ENCODE peak calls at places on chromosomes 16 and 17, in nine cellular contexts. E is pancreas; N is aorta; H is endothelial cell of umbilical vein; F is CD8-positive, alpha-beta T cell; I is psoas muscle; V is neuronal stem cell; B is naive thymus-derived CD4-positive, alpha-beta T cell; M is esophagus squamous epithelium. W is an unnamed sample.

GRCh38 chr16:66522816-66523590 is 26.9 kb downstream of the TK2 start:
- DNase-seq in E (no peak), M (no peak), I (no peak), B (no peak), F (no peak), N (peak; percentile 44), H (no peak), V (no peak), W (no peak)

GRCh38 chr16:67413978-67414891 is 2.0 kb downstream of the ZDHHC1 start:
- DNase-seq in F (no peak), V (no peak), E (no peak), H (no peak), I (no peak), M (no peak), B (no peak), N (no peak), W (no peak)

GRCh38 chr17:69561462-69561861 is 147.0 kb downstream of the MAP2K6 start:
- DNase-seq in H (no peak), N (no peak), M (no peak), V (no peak), B (no peak), E (no peak), I (no peak), F (no peak), W (no peak)

GRCh38 chr17:37570527-37571093 is 38.6 kb downstream of the SYNRG start:
- DNase-seq in B (no peak), M (no peak), E (peak; percentile 29), F (peak; percentile 30), I (peak; percentile 37), H (peak; percentile 66), N (no peak), V (peak; percentile 17), W (peak; percentile 72)

GRCh38 chr17:4008496-4009163 is 44.4 kb upstream of the ATP2A3 start:
- DNase-seq in I (no peak), H (no peak), M (no peak), V (no peak), N (no peak), E (no peak), B (no peak), F (no peak), W (no peak)

GRCh38 chr16:75379911-75380847 is 53.1 kb downstream of the CFDP1 start:
- DNase-seq in V (no peak), I (no peak), H (peak; percentile 17), F (peak; percentile 39), N (no peak), M (no peak), E (no peak), B (peak; percentile 57), W (no peak)

GRCh38 chr16:64012166-64012565 is 1109.7 kb downstream of the CDH11 start:
- DNase-seq in I (no peak), N (no peak), H (no peak), E (no peak), B (no peak), F (no peak), M (no peak), V (no peak), W (no peak)

GRCh38 chr17:32150358-32150757 is 8.1 kb downstream of the RHOT1 start:
- DNase-seq in B (no peak), H (no peak), F (no peak), N (no peak), E (no peak), V (no peak), I (no peak), M (no peak), W (no peak)

GRCh38 chr16:52247737-52248136 is 299.2 kb downstream of the TOX3 start:
- DNase-seq in V (no peak), B (no peak), I (no peak), N (no peak), M (no peak), F (no peak), E (no peak), H (no peak), W (no peak)

GRCh38 chr16:75526032-75526790 is 9.7 kb downstream of the CHST5 start:
- DNase-seq in N (peak; percentile 20), I (no peak), B (no peak), E (no peak), H (no peak), F (no peak), M (no peak), V (no peak), W (no peak)

GRCh38 chr16:58931436-58931835 is 197.3 kb upstream of the GOT2 start:
- DNase-seq in H (no peak), E (no peak), V (no peak), F (no peak), M (no peak), N (no peak), I (no peak), B (no peak), W (no peak)

GRCh38 chr17:74744714-74745547 is 3.5 kb upstream of the NHERF1 start:
- DNase-seq in V (peak; percentile 76), E (peak; percentile 80), B (peak; percentile 85), M (peak; percentile 49), F (peak; percentile 85), N (peak; percentile 95), I (peak; percentile 84), H (peak; percentile 74), W (peak; percentile 83)

GRCh38 chr16:20866161-20866772 is 33.9 kb downstream of the DCUN1D3 start:
- DNase-seq in V (peak; percentile 6), N (peak; percentile 82), M (no peak), B (no peak), E (peak; percentile 29), F (no peak), H (peak; percentile 90), I (peak; percentile 58), W (no peak)

GRCh38 chr17:52759864-52760263 is 601.4 kb upstream of the CA10 start:
- DNase-seq in N (no peak), B (no peak), E (no peak), M (no peak), V (no peak), H (no peak), F (no peak), I (no peak), W (no peak)

DNA sequence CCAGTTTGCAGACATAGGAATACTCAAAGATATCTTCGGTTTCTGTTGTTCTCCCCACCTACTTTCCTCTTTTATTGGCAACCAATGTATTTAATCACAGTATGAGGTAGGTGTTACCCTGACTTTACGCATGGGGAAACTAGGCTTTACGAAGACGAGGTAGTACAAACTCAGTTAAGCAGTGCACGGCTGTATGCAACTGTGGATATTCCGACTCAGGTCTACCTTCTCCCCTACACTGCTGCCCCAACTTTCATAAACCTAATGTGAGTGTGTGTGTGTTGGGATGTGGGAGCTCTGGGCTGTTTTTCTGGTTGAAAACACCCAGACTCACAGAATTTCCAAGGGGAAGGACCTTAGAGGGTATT is 1.2 kb upstream of the GPT2 start:
- DNase-seq in B (no peak), F (no peak), M (no peak), H (no peak), V (no peak), I (no peak), N (no peak), E (no peak), W (no peak)
- H3K4me1 ChIP-seq in B (no peaks in the 10 kb centered on the region), F (no peaks in the 10 kb centered on the region), M (peaks cover 19% of the 10 kb centered on the region), H (peaks cover 8% of the 10 kb centered on the region), V (peaks cover 12% of the 10 kb centered on the region), I (peaks cover 21% of the 10 kb centered on the region), N (no peaks in the 10 kb centered on the region), E (peaks cover 28% of the 10 kb centered on the region), W (peaks cover 60% of the 10 kb centered on the region)

DNA sequence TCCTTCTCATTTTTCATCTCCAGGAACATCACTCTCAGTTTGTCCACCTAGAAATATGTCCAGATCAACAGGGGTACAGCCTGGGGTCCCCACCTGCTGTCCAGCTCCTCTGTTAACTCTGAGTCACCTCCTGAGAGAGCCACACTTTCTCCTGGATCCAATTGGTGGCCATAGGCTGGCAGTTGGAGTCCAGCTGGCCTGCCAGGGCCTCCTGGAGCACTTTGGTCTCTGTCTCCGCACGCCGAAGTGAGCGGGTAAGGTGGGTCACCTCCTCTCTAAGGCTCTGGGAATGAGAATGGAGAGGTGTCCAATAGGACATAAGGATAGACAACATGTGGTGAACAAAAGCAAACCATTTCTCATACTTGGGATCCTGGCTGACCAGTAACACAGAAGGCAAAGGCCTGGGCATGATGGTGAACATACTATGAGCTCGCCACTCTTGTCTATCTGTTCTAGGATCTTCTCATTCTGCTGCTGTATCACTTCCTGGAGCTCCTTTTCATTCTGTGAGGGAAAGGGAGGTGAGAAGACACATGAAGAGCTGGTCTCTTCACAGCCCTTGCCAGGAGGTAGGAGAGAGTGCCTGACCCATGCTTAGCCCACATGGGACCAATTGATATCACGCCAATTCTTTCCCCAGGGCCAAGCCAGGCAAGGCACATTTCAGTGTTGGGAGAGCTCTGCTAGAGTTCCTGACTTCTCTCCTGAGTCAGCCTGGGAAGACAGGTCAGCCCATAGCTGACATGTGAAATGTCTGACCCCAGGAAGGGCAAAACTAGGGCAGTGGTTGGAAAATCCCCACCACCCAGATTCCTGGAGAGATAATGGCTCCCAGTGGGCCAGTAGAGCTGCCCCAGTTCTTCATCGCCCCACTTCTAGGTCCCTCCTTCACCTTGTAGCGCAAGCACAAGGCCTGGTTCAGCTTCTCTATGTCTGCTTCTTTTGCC is 1.8 kb upstream of the ALDOC start:
- DNase-seq in N (no peak), E (no peak), F (no peak), B (no peak), M (no peak), I (no peak), V (no peak), H (no peak), W (no peak)
- H3K36me3 ChIP-seq in N (no peaks in the 10 kb centered on the region), E (no peaks in the 10 kb centered on the region), F (no peaks in the 10 kb centered on the region), B (no peaks in the 10 kb centered on the region), M (peaks cover 50% of the 10 kb centered on the region), I (no peaks in the 10 kb centered on the region), V (peaks cover 76% of the 10 kb centered on the region), H (peaks cover 7% of the 10 kb centered on the region), W (peaks cover 5% of the 10 kb centered on the region)

GRCh38 chr16:68577352-68577853 is 38.3 kb downstream of the ZFP90 start:
- DNase-seq in M (no peak), N (no peak), E (no peak), F (no peak), B (no peak), I (no peak), V (no peak), H (no peak), W (no peak)

GRCh38 chr16:68575082-68575481 is 36.0 kb downstream of the ZFP90 start:
- DNase-seq in H (no peak), M (no peak), V (no peak), B (no peak), F (no peak), N (no peak), I (no peak), E (no peak), W (no peak)

GRCh38 chr16:68574479-68574878 is 35.4 kb downstream of the ZFP90 start:
- DNase-seq in F (no peak), B (no peak), N (no peak), V (no peak), I (no peak), H (no peak), M (no peak), E (no peak), W (no peak)
- H3K9me3 ChIP-seq in F (peaks cover 45% of the 10 kb centered on the region), B (peaks cover 30% of the 10 kb centered on the region), N (peaks cover 36% of the 10 kb centered on the region), V (peaks cover 31% of the 10 kb centered on the region), I (peaks cover 81% of the 10 kb centered on the region), H (peaks cover 4% of the 10 kb centered on the region), M (peaks cover 53% of the 10 kb centered on the region), E (no peaks in the 10 kb centered on the region), W (peaks cover 61% of the 10 kb centered on the region)

GRCh38 chr16:88771294-88771772 is 13.7 kb downstream of the PIEZO1 start:
- DNase-seq in N (no peak), B (no peak), F (no peak), V (no peak), I (no peak), E (no peak), H (no peak), M (no peak), W (no peak)
- H3K4me1 ChIP-seq in N (no peaks in the 10 kb centered on the region), B (peaks cover 27% of the 10 kb centered on the region), F (peaks cover 39% of the 10 kb centered on the region), V (peaks cover 42% of the 10 kb centered on the region), I (peaks cover 10% of the 10 kb centered on the region), E (no peaks in the 10 kb centered on the region), H (peaks cover 45% of the 10 kb centered on the region), M (peaks cover 69% of the 10 kb centered on the region), W (peaks cover 78% of the 10 kb centered on the region)

W was measured in Caco-2.